ENCODE peak calls at places on chromosomes 7 and 10, in seven cellular contexts. One of them, this sample, is unnamed.

GRCh38 chr10:129758180-129758579 is 205.9 kb downstream of the EBF3 start:
- DNase-seq in endodermal cell: peak
- DNase-seq in ovary: no peak
- DNase-seq in foreskin fibroblast: no peak
- DNase-seq in uterus: peak
- DNase-seq in heart right ventricle: no peak
- DNase-seq in epithelial cell of esophagus: no peak
- DNase-seq in this sample: peak

GRCh38 chr10:86586516-86586915 is 64.9 kb upstream of the WAPL start:
- DNase-seq in endodermal cell: peak
- DNase-seq in ovary: no peak
- DNase-seq in foreskin fibroblast: no peak
- DNase-seq in uterus: peak
- DNase-seq in heart right ventricle: no peak
- DNase-seq in epithelial cell of esophagus: no peak
- DNase-seq in this sample: no peak

GRCh38 chr7:100799037-100799896 is 28.1 kb downstream of the EPHB4 start:
- DNase-seq in endodermal cell: peak
- DNase-seq in ovary: peak
- DNase-seq in foreskin fibroblast: peak
- DNase-seq in uterus: peak
- DNase-seq in heart right ventricle: peak
- DNase-seq in epithelial cell of esophagus: peak
- DNase-seq in this sample: peak

GRCh38 chr10:48199580-48200377 is 74.7 kb downstream of the FRMPD2 start:
- DNase-seq in endodermal cell: no peak
- DNase-seq in ovary: no peak
- DNase-seq in foreskin fibroblast: peak
- DNase-seq in uterus: no peak
- DNase-seq in heart right ventricle: no peak
- DNase-seq in epithelial cell of esophagus: no peak
- DNase-seq in this sample: no peak

GRCh38 chr10:115844592-115844991 is 428.4 kb downstream of the GFRA1 start:
- DNase-seq in endodermal cell: no peak
- DNase-seq in ovary: no peak
- DNase-seq in foreskin fibroblast: no peak
- DNase-seq in uterus: no peak
- DNase-seq in heart right ventricle: peak
- DNase-seq in epithelial cell of esophagus: no peak
- DNase-seq in this sample: no peak

GRCh38 chr7:134645935-134646334 is 718 bp upstream of the BPGM start:
- DNase-seq in endodermal cell: no peak
- DNase-seq in ovary: peak
- DNase-seq in foreskin fibroblast: no peak
- DNase-seq in uterus: no peak
- DNase-seq in heart right ventricle: peak
- DNase-seq in epithelial cell of esophagus: peak
- DNase-seq in this sample: no peak

GRCh38 chr10:72679838-72680241 is 12.1 kb upstream of the MCU start:
- DNase-seq in endodermal cell: no peak
- DNase-seq in ovary: no peak
- DNase-seq in foreskin fibroblast: no peak
- DNase-seq in uterus: no peak
- DNase-seq in heart right ventricle: no peak
- DNase-seq in epithelial cell of esophagus: no peak
- DNase-seq in this sample: no peak

GRCh38 chr10:12868229-12868628 is 133.3 kb downstream of the CCDC3 start:
- DNase-seq in endodermal cell: no peak
- DNase-seq in ovary: no peak
- DNase-seq in foreskin fibroblast: no peak
- DNase-seq in uterus: no peak
- DNase-seq in heart right ventricle: no peak
- DNase-seq in epithelial cell of esophagus: no peak
- DNase-seq in this sample: no peak

GRCh38 chr10:119337223-119337622 is 129.9 kb downstream of the GRK5 start:
- DNase-seq in endodermal cell: no peak
- DNase-seq in ovary: no peak
- DNase-seq in foreskin fibroblast: no peak
- DNase-seq in uterus: no peak
- DNase-seq in heart right ventricle: no peak
- DNase-seq in epithelial cell of esophagus: no peak
- DNase-seq in this sample: no peak

GRCh38 chr10:70985824-70986336 is 97.5 kb upstream of the PCBD1 start:
- DNase-seq in endodermal cell: peak
- DNase-seq in ovary: no peak
- DNase-seq in foreskin fibroblast: no peak
- DNase-seq in uterus: no peak
- DNase-seq in heart right ventricle: peak
- DNase-seq in epithelial cell of esophagus: peak
- DNase-seq in this sample: no peak

GRCh38 chr10:48606530-48607355 is 1.9 kb upstream of the ARHGAP22 start:
- DNase-seq in endodermal cell: peak
- DNase-seq in ovary: no peak
- DNase-seq in foreskin fibroblast: peak
- DNase-seq in uterus: no peak
- DNase-seq in heart right ventricle: peak
- DNase-seq in epithelial cell of esophagus: peak
- DNase-seq in this sample: peak

GRCh38 chr10:15121707-15122106 is 24.6 kb downstream of the RPP38 start:
- DNase-seq in endodermal cell: no peak
- DNase-seq in ovary: no peak
- DNase-seq in foreskin fibroblast: no peak
- DNase-seq in uterus: no peak
- DNase-seq in heart right ventricle: no peak
- DNase-seq in epithelial cell of esophagus: no peak
- DNase-seq in this sample: no peak

GRCh38 chr10:15122477-15123030 is 25.4 kb downstream of the RPP38 start:
- DNase-seq in endodermal cell: no peak
- DNase-seq in ovary: no peak
- DNase-seq in foreskin fibroblast: no peak
- DNase-seq in uterus: no peak
- DNase-seq in heart right ventricle: no peak
- DNase-seq in epithelial cell of esophagus: no peak
- DNase-seq in this sample: no peak

GRCh38 chr10:15116225-15116624 is 19.1 kb downstream of the RPP38 start:
- DNase-seq in endodermal cell: no peak
- DNase-seq in ovary: no peak
- DNase-seq in foreskin fibroblast: no peak
- DNase-seq in uterus: no peak
- DNase-seq in heart right ventricle: no peak
- DNase-seq in epithelial cell of esophagus: no peak
- DNase-seq in this sample: no peak

GRCh38 chr10:15120523-15120922 is 23.4 kb downstream of the RPP38 start:
- DNase-seq in endodermal cell: no peak
- DNase-seq in ovary: no peak
- DNase-seq in foreskin fibroblast: peak
- DNase-seq in uterus: no peak
- DNase-seq in heart right ventricle: no peak
- DNase-seq in epithelial cell of esophagus: peak
- DNase-seq in this sample: no peak

GRCh38 chr10:15118615-15119014 is 21.5 kb downstream of the RPP38 start:
- DNase-seq in endodermal cell: no peak
- DNase-seq in ovary: no peak
- DNase-seq in foreskin fibroblast: no peak
- DNase-seq in uterus: no peak
- DNase-seq in heart right ventricle: no peak
- DNase-seq in epithelial cell of esophagus: no peak
- DNase-seq in this sample: no peak
- TF ChIP-seq CTCF in endodermal cell: no peak
- TF ChIP-seq CTCF in ovary: no peak
- TF ChIP-seq CTCF in foreskin fibroblast: no peak
- TF ChIP-seq CTCF in uterus: no peak
- TF ChIP-seq CTCF in heart right ventricle: no peak
- TF ChIP-seq CTCF in epithelial cell of esophagus: no peak
- TF ChIP-seq CTCF in this sample: no peak

GRCh38 chr7:114423218-114423496 is 8.5 kb downstream of the FOXP2 start:
- DNase-seq in endodermal cell: no peak
- DNase-seq in ovary: no peak
- DNase-seq in foreskin fibroblast: no peak
- DNase-seq in uterus: no peak
- DNase-seq in heart right ventricle: no peak
- DNase-seq in epithelial cell of esophagus: no peak
- DNase-seq in this sample: no peak

GRCh38 chr7:114426380-114426779 is 11.8 kb downstream of the FOXP2 start:
- DNase-seq in endodermal cell: no peak
- DNase-seq in ovary: no peak
- DNase-seq in foreskin fibroblast: no peak
- DNase-seq in uterus: no peak
- DNase-seq in heart right ventricle: no peak
- DNase-seq in epithelial cell of esophagus: no peak
- DNase-seq in this sample: no peak

GRCh38 chr7:114426824-114427223 is 12.2 kb downstream of the FOXP2 start:
- DNase-seq in endodermal cell: no peak
- DNase-seq in ovary: no peak
- DNase-seq in foreskin fibroblast: no peak
- DNase-seq in uterus: no peak
- DNase-seq in heart right ventricle: no peak
- DNase-seq in epithelial cell of esophagus: peak
- DNase-seq in this sample: no peak

GRCh38 chr7:114419441-114420107 is 5.0 kb downstream of the FOXP2 start:
- DNase-seq in endodermal cell: no peak
- DNase-seq in ovary: no peak
- DNase-seq in foreskin fibroblast: no peak
- DNase-seq in uterus: no peak
- DNase-seq in heart right ventricle: no peak
- DNase-seq in epithelial cell of esophagus: no peak
- DNase-seq in this sample: no peak

DNA sequence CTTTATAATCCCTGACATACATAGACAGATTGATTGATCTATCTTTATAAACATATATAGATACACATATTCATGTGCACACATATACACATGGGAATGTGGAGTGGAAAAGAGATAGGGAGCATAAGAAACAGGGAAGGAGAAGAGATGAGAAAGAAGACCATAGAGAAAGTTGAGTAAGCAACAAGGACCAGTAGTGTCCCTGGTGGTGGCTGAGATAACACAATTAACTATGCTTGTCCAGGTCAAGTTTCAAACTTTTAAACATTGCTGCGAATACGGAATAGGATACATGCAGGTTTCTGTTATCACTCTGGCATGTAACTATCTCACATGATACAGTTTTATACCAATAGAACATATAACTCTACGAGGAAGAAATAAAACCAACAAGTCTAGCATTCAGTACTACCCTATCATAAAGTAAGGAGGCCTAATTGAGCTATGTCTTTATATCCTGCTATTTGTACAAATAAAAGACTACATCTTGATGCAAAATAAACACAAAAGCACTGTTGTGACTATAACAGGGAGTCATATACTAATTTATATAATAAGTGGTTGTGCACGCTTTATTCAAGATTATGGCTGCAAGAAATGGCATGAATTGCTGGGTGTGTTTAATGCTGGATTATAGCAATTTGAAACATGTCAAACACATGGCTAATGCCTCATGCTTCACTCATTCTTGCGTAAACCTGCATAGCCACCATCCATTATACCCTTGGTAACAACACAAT is 8.0 kb downstream of the FOXP2 start:
- DNase-seq in endodermal cell: no peak
- DNase-seq in ovary: no peak
- DNase-seq in foreskin fibroblast: no peak
- DNase-seq in uterus: no peak
- DNase-seq in heart right ventricle: no peak
- DNase-seq in epithelial cell of esophagus: peak
- DNase-seq in this sample: no peak
- TF ChIP-seq CTCF in endodermal cell: peak
- TF ChIP-seq CTCF in ovary: no peak
- TF ChIP-seq CTCF in foreskin fibroblast: no peak
- TF ChIP-seq CTCF in uterus: peak
- TF ChIP-seq CTCF in heart right ventricle: no peak
- TF ChIP-seq CTCF in epithelial cell of esophagus: peak
- TF ChIP-seq CTCF in this sample: no peak

GRCh38 chr10:113444766-113445365 is 108.0 kb upstream of the HABP2 start:
- DNase-seq in endodermal cell: no peak
- DNase-seq in ovary: no peak
- DNase-seq in foreskin fibroblast: no peak
- DNase-seq in uterus: no peak
- DNase-seq in heart right ventricle: no peak
- DNase-seq in epithelial cell of esophagus: no peak
- DNase-seq in this sample: no peak

GRCh38 chr10:113438660-113439059 is 114.2 kb upstream of the HABP2 start:
- DNase-seq in endodermal cell: no peak
- DNase-seq in ovary: no peak
- DNase-seq in foreskin fibroblast: no peak
- DNase-seq in uterus: no peak
- DNase-seq in heart right ventricle: no peak
- DNase-seq in epithelial cell of esophagus: peak
- DNase-seq in this sample: no peak

GRCh38 chr10:113442340-113442739 is 110.5 kb upstream of the HABP2 start:
- DNase-seq in endodermal cell: no peak
- DNase-seq in ovary: no peak
- DNase-seq in foreskin fibroblast: no peak
- DNase-seq in uterus: no peak
- DNase-seq in heart right ventricle: no peak
- DNase-seq in epithelial cell of esophagus: no peak
- DNase-seq in this sample: no peak

GRCh38 chr10:113441220-113441619 is 111.6 kb upstream of the HABP2 start:
- DNase-seq in endodermal cell: no peak
- DNase-seq in ovary: no peak
- DNase-seq in foreskin fibroblast: no peak
- DNase-seq in uterus: no peak
- DNase-seq in heart right ventricle: no peak
- DNase-seq in epithelial cell of esophagus: no peak
- DNase-seq in this sample: no peak

DNA sequence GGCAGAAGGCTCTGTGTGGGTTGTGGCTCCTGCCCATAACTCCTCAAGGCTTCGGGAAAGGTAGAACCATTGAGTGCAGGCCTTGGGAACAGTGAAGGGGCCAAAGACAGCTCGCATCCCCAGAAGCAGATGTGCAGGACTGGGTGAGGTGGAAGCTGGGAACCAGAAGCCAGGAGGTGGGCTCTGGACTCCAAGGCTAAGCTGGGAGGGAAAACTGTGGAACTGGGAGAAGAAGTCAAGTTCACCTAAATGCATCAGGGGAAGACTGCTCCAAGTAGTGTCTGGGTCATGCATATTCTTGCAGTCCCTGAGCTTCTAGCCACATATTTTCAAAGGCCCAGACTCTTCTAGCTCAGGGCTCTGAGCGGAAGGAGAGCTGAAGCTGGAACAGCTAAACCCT is 111.0 kb upstream of the HABP2 start:
- DNase-seq in endodermal cell: no peak
- DNase-seq in ovary: no peak
- DNase-seq in foreskin fibroblast: no peak
- DNase-seq in uterus: no peak
- DNase-seq in heart right ventricle: no peak
- DNase-seq in epithelial cell of esophagus: no peak
- DNase-seq in this sample: no peak
- TF ChIP-seq CTCF in endodermal cell: no peak
- TF ChIP-seq CTCF in ovary: no peak
- TF ChIP-seq CTCF in foreskin fibroblast: no peak
- TF ChIP-seq CTCF in uterus: no peak
- TF ChIP-seq CTCF in heart right ventricle: no peak
- TF ChIP-seq CTCF in epithelial cell of esophagus: no peak
- TF ChIP-seq CTCF in this sample: no peak

DNA sequence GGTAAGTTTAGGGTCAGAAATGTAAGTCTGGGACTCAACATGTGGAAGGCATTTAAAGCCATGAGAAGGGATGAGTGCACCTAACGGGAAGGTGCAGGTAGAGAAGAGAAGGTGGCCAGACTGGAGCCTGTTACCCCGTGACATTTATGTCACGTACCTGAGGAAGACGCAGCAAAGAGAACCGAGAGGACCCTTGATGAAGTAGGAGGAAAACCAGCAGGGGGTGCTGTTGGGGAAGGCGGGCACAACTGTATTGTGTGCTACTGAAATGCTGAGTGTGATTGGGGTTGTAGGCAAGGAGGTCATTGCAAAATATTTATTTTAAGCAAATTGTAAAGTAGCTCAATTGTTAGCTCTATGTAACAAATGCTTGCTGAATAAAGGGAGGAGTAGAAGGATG is 338.2 kb upstream of the PRKCQ start:
- DNase-seq in endodermal cell: peak
- DNase-seq in ovary: no peak
- DNase-seq in foreskin fibroblast: no peak
- DNase-seq in uterus: peak
- DNase-seq in heart right ventricle: peak
- DNase-seq in epithelial cell of esophagus: peak
- DNase-seq in this sample: no peak
- TF ChIP-seq CTCF in endodermal cell: peak
- TF ChIP-seq CTCF in ovary: no peak
- TF ChIP-seq CTCF in foreskin fibroblast: peak
- TF ChIP-seq CTCF in uterus: no peak
- TF ChIP-seq CTCF in heart right ventricle: peak
- TF ChIP-seq CTCF in epithelial cell of esophagus: no peak
- TF ChIP-seq CTCF in this sample: peak